ENCODE peak calls at places on chromosome 18, in six cellular contexts. One of them, this sample, is unnamed.

GRCh38 chr18:32310119-32310518 is 120.3 kb downstream of the MEP1B start:
- DNase-seq in bronchial epithelial cell: peak; percentile 64
- DNase-seq in cardiac fibroblast: peak; percentile 78
- DNase-seq in GM18507: no peak
- DNase-seq in OCI-M1: no peak
- DNase-seq in GM13977: no peak
- DNase-seq in this sample: no peak

GRCh38 chr18:2657043-2657512 is 1.6 kb downstream of the SMCHD1 start:
- DNase-seq in OCI-M1: peak; percentile 77
- DNase-seq in GM13977: no peak
- DNase-seq in cardiac fibroblast: peak; percentile 17
- DNase-seq in bronchial epithelial cell: no peak
- DNase-seq in GM18507: no peak
- DNase-seq in this sample: peak; percentile 8

GRCh38 chr18:3511980-3512379 is 62.0 kb downstream of the TGIF1 start:
- DNase-seq in cardiac fibroblast: peak; percentile 74
- DNase-seq in GM13977: no peak
- DNase-seq in OCI-M1: peak; percentile 92
- DNase-seq in GM18507: no peak
- DNase-seq in bronchial epithelial cell: peak; percentile 94
- DNase-seq in this sample: peak; percentile 92

GRCh38 chr18:12703714-12704113 is 872 bp downstream of the PSMG2 start:
- DNase-seq in GM13977: no peak
- DNase-seq in GM18507: no peak
- DNase-seq in cardiac fibroblast: peak; percentile 41
- DNase-seq in bronchial epithelial cell: no peak
- DNase-seq in OCI-M1: peak; percentile 63
- DNase-seq in this sample: no peak

GRCh38 chr18:48902856-48903601 is 47.7 kb downstream of the SMAD7 start:
- DNase-seq in GM18507: no peak
- DNase-seq in OCI-M1: no peak
- DNase-seq in GM13977: no peak
- DNase-seq in bronchial epithelial cell: no peak
- DNase-seq in cardiac fibroblast: peak; percentile 87
- DNase-seq in this sample: no peak

GRCh38 chr18:43141208-43141607 is 25.7 kb upstream of the RIT2 start:
- DNase-seq in GM18507: no peak
- DNase-seq in GM13977: no peak
- DNase-seq in bronchial epithelial cell: no peak
- DNase-seq in OCI-M1: no peak
- DNase-seq in cardiac fibroblast: no peak
- DNase-seq in this sample: no peak

GRCh38 chr18:67133669-67134068 is 382.9 kb downstream of the DSEL start:
- DNase-seq in bronchial epithelial cell: no peak
- DNase-seq in cardiac fibroblast: no peak
- DNase-seq in OCI-M1: no peak
- DNase-seq in GM18507: no peak
- DNase-seq in GM13977: no peak
- DNase-seq in this sample: no peak

GRCh38 chr18:52288403-52289004 is 51.5 kb upstream of the DCC start:
- DNase-seq in GM18507: no peak
- DNase-seq in OCI-M1: peak; percentile 36
- DNase-seq in cardiac fibroblast: no peak
- DNase-seq in bronchial epithelial cell: peak; percentile 35
- DNase-seq in GM13977: peak; percentile 10
- DNase-seq in this sample: no peak

GRCh38 chr18:46407471-46408166 is 249.4 kb downstream of the LOXHD1 start:
- DNase-seq in OCI-M1: no peak
- DNase-seq in bronchial epithelial cell: peak; percentile 58
- DNase-seq in GM13977: no peak
- DNase-seq in cardiac fibroblast: peak; percentile 21
- DNase-seq in GM18507: no peak
- DNase-seq in this sample: no peak

GRCh38 chr18:59477849-59478248 is 118.8 kb upstream of the LMAN1 start:
- DNase-seq in bronchial epithelial cell: no peak
- DNase-seq in cardiac fibroblast: no peak
- DNase-seq in GM18507: no peak
- DNase-seq in OCI-M1: no peak
- DNase-seq in GM13977: no peak
- DNase-seq in this sample: no peak

GRCh38 chr18:37207343-37207742 is 358.3 kb downstream of the CELF4 start:
- DNase-seq in GM13977: no peak
- DNase-seq in bronchial epithelial cell: no peak
- DNase-seq in cardiac fibroblast: no peak
- DNase-seq in GM18507: no peak
- DNase-seq in OCI-M1: no peak
- DNase-seq in this sample: no peak

GRCh38 chr18:58534535-58535301 is 94.2 kb downstream of the ALPK2 start:
- DNase-seq in OCI-M1: no peak
- DNase-seq in bronchial epithelial cell: no peak
- DNase-seq in GM18507: no peak
- DNase-seq in cardiac fibroblast: no peak
- DNase-seq in GM13977: no peak
- DNase-seq in this sample: no peak

GRCh38 chr18:23994361-23994902 is 20.1 kb upstream of the TTC39C start:
- DNase-seq in cardiac fibroblast: peak; percentile 69
- DNase-seq in GM13977: no peak
- DNase-seq in GM18507: no peak
- DNase-seq in bronchial epithelial cell: peak; percentile 92
- DNase-seq in OCI-M1: no peak
- DNase-seq in this sample: peak; percentile 91

GRCh38 chr18:30730915-30731314 is 311.6 kb downstream of the DSC3 start:
- DNase-seq in GM13977: no peak
- DNase-seq in cardiac fibroblast: no peak
- DNase-seq in bronchial epithelial cell: no peak
- DNase-seq in GM18507: no peak
- DNase-seq in OCI-M1: no peak
- DNase-seq in this sample: no peak

GRCh38 chr18:3368193-3368592 is 81.8 kb upstream of the TGIF1 start:
- DNase-seq in OCI-M1: no peak
- DNase-seq in cardiac fibroblast: peak; percentile 92
- DNase-seq in bronchial epithelial cell: peak; percentile 29
- DNase-seq in GM13977: no peak
- DNase-seq in GM18507: no peak
- DNase-seq in this sample: no peak

GRCh38 chr18:5416112-5416511 is 120.6 kb upstream of the ZBTB14 start:
- DNase-seq in GM18507: no peak
- DNase-seq in bronchial epithelial cell: no peak
- DNase-seq in cardiac fibroblast: no peak
- DNase-seq in OCI-M1: no peak
- DNase-seq in GM13977: no peak
- DNase-seq in this sample: no peak

GRCh38 chr18:59918320-59918755 is 18.5 kb downstream of the PMAIP1 start:
- DNase-seq in OCI-M1: peak; percentile 83
- DNase-seq in GM18507: no peak
- DNase-seq in GM13977: no peak
- DNase-seq in cardiac fibroblast: peak; percentile 71
- DNase-seq in bronchial epithelial cell: peak; percentile 81
- DNase-seq in this sample: no peak

GRCh38 chr18:77132369-77133050 is at the start of gene MBP:
- DNase-seq in OCI-M1: no peak
- DNase-seq in GM13977: peak; percentile 85
- DNase-seq in GM18507: no peak
- DNase-seq in cardiac fibroblast: no peak
- DNase-seq in bronchial epithelial cell: peak; percentile 35
- DNase-seq in this sample: no peak

GRCh38 chr18:24600076-24600654 is 139.7 kb downstream of the HRH4 start:
- DNase-seq in GM13977: peak; percentile 34
- DNase-seq in OCI-M1: peak; percentile 77
- DNase-seq in GM18507: no peak
- DNase-seq in cardiac fibroblast: peak; percentile 71
- DNase-seq in bronchial epithelial cell: peak; percentile 42
- DNase-seq in this sample: peak; percentile 29

GRCh38 chr18:3554091-3554601 is 104.2 kb downstream of the TGIF1 start:
- DNase-seq in cardiac fibroblast: no peak
- DNase-seq in bronchial epithelial cell: no peak
- DNase-seq in OCI-M1: no peak
- DNase-seq in GM13977: no peak
- DNase-seq in GM18507: no peak
- DNase-seq in this sample: peak; percentile 10

GRCh38 chr18:74617486-74617885 is 19.8 kb downstream of the ZNF407 start:
- DNase-seq in OCI-M1: no peak
- DNase-seq in bronchial epithelial cell: no peak
- DNase-seq in cardiac fibroblast: no peak
- DNase-seq in GM13977: no peak
- DNase-seq in GM18507: no peak
- DNase-seq in this sample: no peak

GRCh38 chr18:11387880-11388279 is 221.5 kb upstream of the SLC35G4 start:
- DNase-seq in cardiac fibroblast: peak; percentile 70
- DNase-seq in bronchial epithelial cell: no peak
- DNase-seq in GM18507: peak; percentile 2
- DNase-seq in GM13977: peak; percentile 55
- DNase-seq in OCI-M1: peak; percentile 88
- DNase-seq in this sample: peak; percentile 44

GRCh38 chr18:43582120-43582519 is 304.8 kb upstream of the SYT4 start:
- DNase-seq in bronchial epithelial cell: no peak
- DNase-seq in GM18507: no peak
- DNase-seq in cardiac fibroblast: no peak
- DNase-seq in OCI-M1: no peak
- DNase-seq in GM13977: no peak
- DNase-seq in this sample: no peak

GRCh38 chr18:32922951-32923430 is 150.2 kb upstream of the KLHL14 start:
- DNase-seq in bronchial epithelial cell: no peak
- DNase-seq in cardiac fibroblast: no peak
- DNase-seq in OCI-M1: peak; percentile 67
- DNase-seq in GM13977: peak; percentile 9
- DNase-seq in GM18507: no peak
- DNase-seq in this sample: peak; percentile 58

GRCh38 chr18:79753391-79753851 is 44.3 kb upstream of the KCNG2 start:
- DNase-seq in GM18507: no peak
- DNase-seq in GM13977: no peak
- DNase-seq in cardiac fibroblast: no peak
- DNase-seq in OCI-M1: no peak
- DNase-seq in bronchial epithelial cell: no peak
- DNase-seq in this sample: no peak

GRCh38 chr18:79911009-79911870 is 40.2 kb downstream of the SLC66A2 start:
- DNase-seq in cardiac fibroblast: no peak
- DNase-seq in GM13977: peak; percentile 20
- DNase-seq in bronchial epithelial cell: no peak
- DNase-seq in OCI-M1: no peak
- DNase-seq in GM18507: no peak
- DNase-seq in this sample: no peak

GRCh38 chr18:41828137-41828536 is 126.9 kb upstream of the PIK3C3 start:
- DNase-seq in GM18507: no peak
- DNase-seq in cardiac fibroblast: no peak
- DNase-seq in GM13977: no peak
- DNase-seq in OCI-M1: no peak
- DNase-seq in bronchial epithelial cell: peak; percentile 52
- DNase-seq in this sample: no peak

GRCh38 chr18:49207373-49207772 is 253.1 kb downstream of the DYM start:
- DNase-seq in bronchial epithelial cell: peak; percentile 95
- DNase-seq in GM18507: no peak
- DNase-seq in GM13977: no peak
- DNase-seq in OCI-M1: no peak
- DNase-seq in cardiac fibroblast: peak; percentile 52
- DNase-seq in this sample: no peak

GRCh38 chr18:58117685-58118403 is 73.8 kb downstream of the NEDD4L start:
- DNase-seq in GM13977: no peak
- DNase-seq in GM18507: no peak
- DNase-seq in cardiac fibroblast: peak; percentile 84
- DNase-seq in bronchial epithelial cell: peak; percentile 97
- DNase-seq in OCI-M1: peak; percentile 71
- DNase-seq in this sample: peak; percentile 96

GRCh38 chr18:44869533-44869932 is 188.8 kb downstream of the SETBP1 start:
- DNase-seq in GM18507: no peak
- DNase-seq in cardiac fibroblast: no peak
- DNase-seq in OCI-M1: peak; percentile 94
- DNase-seq in GM13977: no peak
- DNase-seq in bronchial epithelial cell: no peak
- DNase-seq in this sample: no peak

GRCh38 chr18:79542876-79543750 is 136.5 kb upstream of the CTDP1 start:
- DNase-seq in GM18507: no peak
- DNase-seq in OCI-M1: no peak
- DNase-seq in bronchial epithelial cell: no peak
- DNase-seq in GM13977: no peak
- DNase-seq in cardiac fibroblast: no peak
- DNase-seq in this sample: no peak

GRCh38 chr18:57859314-57859713 is 56.2 kb upstream of the ATP8B1 start:
- DNase-seq in GM13977: peak; percentile 28
- DNase-seq in cardiac fibroblast: peak; percentile 55
- DNase-seq in OCI-M1: peak; percentile 58
- DNase-seq in bronchial epithelial cell: peak; percentile 59
- DNase-seq in GM18507: no peak
- DNase-seq in this sample: no peak

GRCh38 chr18:36636237-36636792 is 192.5 kb downstream of the TPGS2 start:
- DNase-seq in bronchial epithelial cell: no peak
- DNase-seq in GM18507: no peak
- DNase-seq in OCI-M1: no peak
- DNase-seq in GM13977: no peak
- DNase-seq in cardiac fibroblast: no peak
- DNase-seq in this sample: no peak

GRCh38 chr18:10353791-10354190 is 100.6 kb upstream of the APCDD1 start:
- DNase-seq in GM13977: no peak
- DNase-seq in OCI-M1: no peak
- DNase-seq in GM18507: no peak
- DNase-seq in bronchial epithelial cell: peak; percentile 59
- DNase-seq in cardiac fibroblast: peak; percentile 29
- DNase-seq in this sample: peak; percentile 81

GRCh38 chr18:62128157-62128556 is 58.7 kb downstream of the PIGN start:
- DNase-seq in cardiac fibroblast: peak; percentile 54
- DNase-seq in bronchial epithelial cell: no peak
- DNase-seq in GM18507: no peak
- DNase-seq in OCI-M1: no peak
- DNase-seq in GM13977: no peak
- DNase-seq in this sample: no peak

GRCh38 chr18:12656671-12657047 is 1.2 kb downstream of the SPIRE1 start:
- DNase-seq in bronchial epithelial cell: peak; percentile 20
- DNase-seq in GM18507: no peak
- DNase-seq in OCI-M1: no peak
- DNase-seq in cardiac fibroblast: peak; percentile 55
- DNase-seq in GM13977: no peak
- DNase-seq in this sample: no peak